ENCODE peak calls at places on chromosomes 13 and 19, in ten cellular contexts. Q is naive thymus-derived CD8-positive, alpha-beta T cell; V is B cell; F is HEK293T; N is CD4-positive, CD25-positive, alpha-beta regulatory T cell; M is SK-MEL-5; L is GOT3; R is DMS 273 treated with DMSO at 0.1 percent for 48 hours; Y is choroid plexus epithelial cell; D is H9. Z is an unnamed sample.

GRCh38 chr13:114099191-114099590 is 33.2 kb downstream of the RASA3 start:
- DNase-seq in D (peak), V (no peak), Q (no peak), R (no peak), M (peak), F (peak), Y (peak), L (peak), N (no peak), Z (no peak)

GRCh38 chr19:48398329-48399235 is 5.1 kb downstream of the GRIN2D start:
- DNase-seq in F (peak), L (no peak), Y (peak), M (peak), D (peak), N (peak), R (no peak), Q (peak), V (peak), Z (peak)

GRCh38 chr19:934197-934840 is 8.5 kb downstream of the ARID3A start:
- DNase-seq in N (no peak), F (no peak), Y (no peak), L (no peak), R (no peak), M (no peak), V (no peak), D (no peak), Q (no peak), Z (no peak)

GRCh38 chr13:67229438-67230242 is 496 bp downstream of the PCDH9 start:
- DNase-seq in V (peak), D (no peak), F (peak), L (no peak), Y (peak), R (no peak), Q (no peak), M (no peak), N (no peak), Z (peak)

GRCh38 chr13:31538067-31539042 is 201.0 kb upstream of the RXFP2 start:
- DNase-seq in R (no peak), F (peak), L (no peak), Q (no peak), N (no peak), Y (peak), D (no peak), V (no peak), M (peak), Z (peak)

GRCh38 chr19:7083076-7083956 is 13.8 kb downstream of the ZNF557 start:
- DNase-seq in M (peak), R (no peak), L (no peak), Y (peak), N (no peak), V (no peak), Q (no peak), D (no peak), F (no peak), Z (no peak)

GRCh38 chr19:42683917-42684513 is 56.3 kb downstream of the PSG3 start:
- DNase-seq in V (no peak), N (no peak), D (no peak), Q (no peak), F (no peak), Y (peak), M (peak), R (peak), L (no peak), Z (no peak)

GRCh38 chr19:6062274-6062673 is 48.0 kb downstream of the RFX2 start:
- DNase-seq in M (no peak), L (no peak), Q (no peak), F (no peak), N (peak), V (no peak), Y (no peak), D (no peak), R (no peak), Z (no peak)

GRCh38 chr13:97502192-97502591 is 68.2 kb downstream of the RAP2A start:
- DNase-seq in Q (no peak), M (no peak), R (no peak), N (no peak), Y (peak), L (no peak), F (no peak), D (no peak), V (no peak), Z (no peak)

GRCh38 chr13:24254151-24254810 is 55.1 kb upstream of the C1QTNF9 start:
- DNase-seq in N (peak), M (no peak), Y (peak), R (no peak), L (no peak), V (no peak), Q (peak), D (no peak), F (no peak), Z (no peak)

GRCh38 chr19:47075941-47076340 is 27.5 kb upstream of the TMEM160 start:
- DNase-seq in Y (peak), R (no peak), V (no peak), F (no peak), L (no peak), M (no peak), N (no peak), D (no peak), Q (no peak), Z (no peak)

GRCh38 chr19:10389863-10390262 is 9.5 kb upstream of the TYK2 start:
- DNase-seq in D (peak), L (no peak), F (no peak), M (no peak), R (no peak), Y (no peak), V (peak), Q (no peak), N (no peak), Z (no peak)

GRCh38 chr13:112444001-112444311 is 67.8 kb downstream of the SPACA7 start:
- DNase-seq in N (no peak), Y (peak), R (no peak), L (no peak), D (peak), Q (peak), V (peak), F (peak), M (peak), Z (peak)